ENCODE peak calls at places on chromosomes 5 and 9, in eight cellular contexts. One of them, this sample, is unnamed.

GRCh38 chr9:136361047-136361756 is 2.3 kb downstream of the DNLZ start:
- DNase-seq in endothelial cell: no peak
- DNase-seq in SHP77 treated with DMSO at 0.1 percent for 48 hours: no peak
- DNase-seq in GM19239: no peak
- DNase-seq in kidney epithelial cell: no peak
- DNase-seq in stimulated activated CD4-positive, alpha-beta T cell treated with anti-CD3 and anti-CD28 coated beads, Interleukin-12 subunit alpha, Interleukin-12 subunit beta, amount 100 ng/mL, for 4 hours: no peak
- DNase-seq in amniotic stem cell: no peak
- DNase-seq in C1 segment of cervical spinal cord: no peak
- DNase-seq in this sample: no peak

GRCh38 chr5:146906803-146907202 is 28.2 kb upstream of the PPP2R2B start:
- DNase-seq in endothelial cell: peak; percentile 34
- DNase-seq in SHP77 treated with DMSO at 0.1 percent for 48 hours: no peak
- DNase-seq in GM19239: no peak
- DNase-seq in kidney epithelial cell: no peak
- DNase-seq in stimulated activated CD4-positive, alpha-beta T cell treated with anti-CD3 and anti-CD28 coated beads, Interleukin-12 subunit alpha, Interleukin-12 subunit beta, amount 100 ng/mL, for 4 hours: no peak
- DNase-seq in amniotic stem cell: no peak
- DNase-seq in C1 segment of cervical spinal cord: no peak
- DNase-seq in this sample: no peak

GRCh38 chr9:113805753-113806152 is 70.4 kb upstream of the ZNF618 start:
- DNase-seq in endothelial cell: no peak
- DNase-seq in SHP77 treated with DMSO at 0.1 percent for 48 hours: no peak
- DNase-seq in GM19239: no peak
- DNase-seq in kidney epithelial cell: no peak
- DNase-seq in stimulated activated CD4-positive, alpha-beta T cell treated with anti-CD3 and anti-CD28 coated beads, Interleukin-12 subunit alpha, Interleukin-12 subunit beta, amount 100 ng/mL, for 4 hours: no peak
- DNase-seq in amniotic stem cell: no peak
- DNase-seq in C1 segment of cervical spinal cord: no peak
- DNase-seq in this sample: no peak

GRCh38 chr5:174916227-174916626 is 191.8 kb downstream of the MSX2 start:
- DNase-seq in endothelial cell: no peak
- DNase-seq in SHP77 treated with DMSO at 0.1 percent for 48 hours: no peak
- DNase-seq in GM19239: no peak
- DNase-seq in kidney epithelial cell: no peak
- DNase-seq in stimulated activated CD4-positive, alpha-beta T cell treated with anti-CD3 and anti-CD28 coated beads, Interleukin-12 subunit alpha, Interleukin-12 subunit beta, amount 100 ng/mL, for 4 hours: no peak
- DNase-seq in amniotic stem cell: no peak
- DNase-seq in C1 segment of cervical spinal cord: no peak
- DNase-seq in this sample: no peak

GRCh38 chr9:71764438-71764837 is 3.9 kb downstream of the CEMIP2 start:
- DNase-seq in endothelial cell: no peak
- DNase-seq in SHP77 treated with DMSO at 0.1 percent for 48 hours: no peak
- DNase-seq in GM19239: no peak
- DNase-seq in kidney epithelial cell: no peak
- DNase-seq in stimulated activated CD4-positive, alpha-beta T cell treated with anti-CD3 and anti-CD28 coated beads, Interleukin-12 subunit alpha, Interleukin-12 subunit beta, amount 100 ng/mL, for 4 hours: no peak
- DNase-seq in amniotic stem cell: no peak
- DNase-seq in C1 segment of cervical spinal cord: no peak
- DNase-seq in this sample: no peak

GRCh38 chr5:134267366-134268018 is 41.6 kb upstream of the PPP2CA start:
- DNase-seq in endothelial cell: no peak
- DNase-seq in SHP77 treated with DMSO at 0.1 percent for 48 hours: no peak
- DNase-seq in GM19239: no peak
- DNase-seq in kidney epithelial cell: no peak
- DNase-seq in stimulated activated CD4-positive, alpha-beta T cell treated with anti-CD3 and anti-CD28 coated beads, Interleukin-12 subunit alpha, Interleukin-12 subunit beta, amount 100 ng/mL, for 4 hours: no peak
- DNase-seq in amniotic stem cell: no peak
- DNase-seq in C1 segment of cervical spinal cord: no peak
- DNase-seq in this sample: no peak

GRCh38 chr5:135356522-135357318 is 42.3 kb downstream of the MACROH2A1 start:
- DNase-seq in endothelial cell: no peak
- DNase-seq in SHP77 treated with DMSO at 0.1 percent for 48 hours: no peak
- DNase-seq in GM19239: no peak
- DNase-seq in kidney epithelial cell: no peak
- DNase-seq in stimulated activated CD4-positive, alpha-beta T cell treated with anti-CD3 and anti-CD28 coated beads, Interleukin-12 subunit alpha, Interleukin-12 subunit beta, amount 100 ng/mL, for 4 hours: no peak
- DNase-seq in amniotic stem cell: no peak
- DNase-seq in C1 segment of cervical spinal cord: peak; percentile 13
- DNase-seq in this sample: no peak

GRCh38 chr5:91219141-91219802 is 163.8 kb downstream of the ARRDC3 start:
- DNase-seq in endothelial cell: no peak
- DNase-seq in SHP77 treated with DMSO at 0.1 percent for 48 hours: no peak
- DNase-seq in GM19239: no peak
- DNase-seq in kidney epithelial cell: no peak
- DNase-seq in stimulated activated CD4-positive, alpha-beta T cell treated with anti-CD3 and anti-CD28 coated beads, Interleukin-12 subunit alpha, Interleukin-12 subunit beta, amount 100 ng/mL, for 4 hours: no peak
- DNase-seq in amniotic stem cell: no peak
- DNase-seq in C1 segment of cervical spinal cord: no peak
- DNase-seq in this sample: no peak

GRCh38 chr5:150284311-150284710 is 5.3 kb downstream of the CAMK2A start:
- DNase-seq in endothelial cell: no peak
- DNase-seq in SHP77 treated with DMSO at 0.1 percent for 48 hours: no peak
- DNase-seq in GM19239: no peak
- DNase-seq in kidney epithelial cell: no peak
- DNase-seq in stimulated activated CD4-positive, alpha-beta T cell treated with anti-CD3 and anti-CD28 coated beads, Interleukin-12 subunit alpha, Interleukin-12 subunit beta, amount 100 ng/mL, for 4 hours: no peak
- DNase-seq in amniotic stem cell: no peak
- DNase-seq in C1 segment of cervical spinal cord: no peak
- DNase-seq in this sample: peak; percentile 53

GRCh38 chr5:2587189-2588031 is 164.1 kb downstream of the IRX2 start:
- DNase-seq in endothelial cell: no peak
- DNase-seq in SHP77 treated with DMSO at 0.1 percent for 48 hours: no peak
- DNase-seq in GM19239: no peak
- DNase-seq in kidney epithelial cell: no peak
- DNase-seq in stimulated activated CD4-positive, alpha-beta T cell treated with anti-CD3 and anti-CD28 coated beads, Interleukin-12 subunit alpha, Interleukin-12 subunit beta, amount 100 ng/mL, for 4 hours: no peak
- DNase-seq in amniotic stem cell: no peak
- DNase-seq in C1 segment of cervical spinal cord: no peak
- DNase-seq in this sample: no peak

GRCh38 chr9:137028281-137029057 is 432 bp upstream of the ABCA2 start:
- DNase-seq in endothelial cell: peak; percentile 65
- DNase-seq in SHP77 treated with DMSO at 0.1 percent for 48 hours: no peak
- DNase-seq in GM19239: peak; percentile 82
- DNase-seq in kidney epithelial cell: no peak
- DNase-seq in stimulated activated CD4-positive, alpha-beta T cell treated with anti-CD3 and anti-CD28 coated beads, Interleukin-12 subunit alpha, Interleukin-12 subunit beta, amount 100 ng/mL, for 4 hours: peak; percentile 68
- DNase-seq in amniotic stem cell: no peak
- DNase-seq in C1 segment of cervical spinal cord: peak; percentile 84
- DNase-seq in this sample: peak; percentile 92

GRCh38 chr9:16715404-16715803 is 155.1 kb downstream of the BNC2 start:
- DNase-seq in endothelial cell: no peak
- DNase-seq in SHP77 treated with DMSO at 0.1 percent for 48 hours: no peak
- DNase-seq in GM19239: no peak
- DNase-seq in kidney epithelial cell: no peak
- DNase-seq in stimulated activated CD4-positive, alpha-beta T cell treated with anti-CD3 and anti-CD28 coated beads, Interleukin-12 subunit alpha, Interleukin-12 subunit beta, amount 100 ng/mL, for 4 hours: no peak
- DNase-seq in amniotic stem cell: no peak
- DNase-seq in C1 segment of cervical spinal cord: no peak
- DNase-seq in this sample: no peak

GRCh38 chr5:96114736-96115466 is 153.2 kb upstream of the ELL2 start:
- DNase-seq in endothelial cell: no peak
- DNase-seq in SHP77 treated with DMSO at 0.1 percent for 48 hours: no peak
- DNase-seq in GM19239: no peak
- DNase-seq in kidney epithelial cell: no peak
- DNase-seq in stimulated activated CD4-positive, alpha-beta T cell treated with anti-CD3 and anti-CD28 coated beads, Interleukin-12 subunit alpha, Interleukin-12 subunit beta, amount 100 ng/mL, for 4 hours: no peak
- DNase-seq in amniotic stem cell: no peak
- DNase-seq in C1 segment of cervical spinal cord: no peak
- DNase-seq in this sample: no peak

GRCh38 chr9:20540169-20540863 is 82.0 kb downstream of the MLLT3 start:
- DNase-seq in endothelial cell: no peak
- DNase-seq in SHP77 treated with DMSO at 0.1 percent for 48 hours: no peak
- DNase-seq in GM19239: no peak
- DNase-seq in kidney epithelial cell: no peak
- DNase-seq in stimulated activated CD4-positive, alpha-beta T cell treated with anti-CD3 and anti-CD28 coated beads, Interleukin-12 subunit alpha, Interleukin-12 subunit beta, amount 100 ng/mL, for 4 hours: no peak
- DNase-seq in amniotic stem cell: no peak
- DNase-seq in C1 segment of cervical spinal cord: no peak
- DNase-seq in this sample: no peak

GRCh38 chr5:37005946-37006540 is 129.5 kb downstream of the NIPBL start:
- DNase-seq in endothelial cell: no peak
- DNase-seq in SHP77 treated with DMSO at 0.1 percent for 48 hours: peak; percentile 29
- DNase-seq in GM19239: no peak
- DNase-seq in kidney epithelial cell: no peak
- DNase-seq in stimulated activated CD4-positive, alpha-beta T cell treated with anti-CD3 and anti-CD28 coated beads, Interleukin-12 subunit alpha, Interleukin-12 subunit beta, amount 100 ng/mL, for 4 hours: no peak
- DNase-seq in amniotic stem cell: no peak
- DNase-seq in C1 segment of cervical spinal cord: no peak
- DNase-seq in this sample: peak; percentile 17

This sample was measured in K562.